ENCODE peak calls at places on chromosomes 6 and 20, in six cellular contexts. Q is activated CD4-positive, alpha-beta T cell treated with anti-CD3 and anti-CD28 coated beads, Interleukin-2, amount 10 ng/mL, durations not matched to agents 7 days and 5 days; T is endodermal cell; I is stimulated activated CD4-positive, alpha-beta T cell treated with anti-CD3 and anti-CD28 coated beads, Interleukin-12 subunit alpha, Interleukin-12 subunit beta, amount 100 ng/mL, for 4 hours; B is NCI-H748 treated with DMSO at 0.1 percent for 48 hours; N is effector memory CD4-positive, alpha-beta T cell. L is an unnamed sample.
A peak's percentile ranks its signal among the peaks of the same experiment; 100 is the strongest.

GRCh38 chr6:72624557-72625160 is 2.8 kb downstream of the KCNQ5 start:
- DNase-seq in T (no peak), I (no peak), B (peak; percentile 40), Q (no peak), N (no peak), L (no peak)

GRCh38 chr20:52105045-52105572 is 86.5 kb downstream of the ZFP64 start:
- DNase-seq in I (no peak), N (no peak), Q (no peak), B (peak; percentile 2), T (peak; percentile 89), L (no peak)

GRCh38 chr20:53678990-53679596 is 85.5 kb upstream of the ZNF217 start:
- DNase-seq in Q (no peak), I (no peak), N (no peak), T (no peak), B (no peak), L (no peak)

GRCh38 chr20:8901237-8902025 is 167.5 kb upstream of the PLCB4 start:
- DNase-seq in N (no peak), B (no peak), Q (no peak), I (no peak), T (no peak), L (no peak)

GRCh38 chr6:134345780-134346179 is 27.9 kb upstream of the SGK1 start:
- DNase-seq in T (no peak), B (no peak), Q (no peak), I (no peak), N (no peak), L (no peak)

GRCh38 chr6:2970753-2971419 is 481 bp downstream of the SERPINB6 start:
- DNase-seq in I (peak; percentile 55), Q (peak; percentile 31), T (peak; percentile 81), B (no peak), N (peak; percentile 24), L (peak; percentile 5)

GRCh38 chr20:9409981-9410380 is 104.4 kb upstream of the LAMP5 start:
- DNase-seq in N (no peak), T (no peak), Q (no peak), B (no peak), I (no peak), L (no peak)

GRCh38 chr20:19992996-19993908 is 23.9 kb upstream of the NAA20 start:
- DNase-seq in I (no peak), T (peak; percentile 85), N (no peak), Q (no peak), B (no peak), L (no peak)

GRCh38 chr20:14494355-14494754 is 156.9 kb upstream of the FLRT3 start:
- DNase-seq in N (no peak), B (no peak), I (no peak), Q (no peak), T (no peak), L (no peak)

GRCh38 chr6:155341130-155341828 is 27.0 kb upstream of the TFB1M start:
- DNase-seq in B (no peak), T (no peak), I (no peak), N (no peak), Q (no peak), L (no peak)

GRCh38 chr6:100459291-100459690 is 5.4 kb downstream of the SIM1 start:
- DNase-seq in I (no peak), Q (no peak), T (no peak), B (no peak), N (no peak), L (no peak)

GRCh38 chr6:137033828-137034227 is 10.9 kb downstream of the IL20RA start:
- DNase-seq in T (no peak), Q (peak; percentile 76), B (no peak), N (peak; percentile 40), I (no peak), L (no peak)

GRCh38 chr6:160128125-160128683 is 6.6 kb downstream of the SLC22A1 start:
- DNase-seq in N (no peak), I (no peak), B (no peak), Q (no peak), T (peak; percentile 6), L (no peak)